ENCODE peak calls at places on chromosomes 3 and 15, in ten cellular contexts. G is IMR-90, K is sigmoid colon, R is heart left ventricle, Y is gastrocnemius medialis, L is transverse colon, E is adrenal gland, X is upper lobe of left lung, O is HepG2, F is Peyer's patch. T is an unnamed sample.

GRCh38 chr15:92843326-92843725 is 56.8 kb upstream of the CHD2 start:
- DNase-seq in L (no peak), O (no peak), X (no peak), K (no peak), R (no peak), E (no peak), Y (no peak), F (no peak), G (no peak), T (no peak)

GRCh38 chr3:131083190-131083863 is 56.6 kb downstream of the NEK11 start:
- DNase-seq in E (peak), G (no peak), R (peak), O (no peak), L (peak), X (no peak), F (no peak), K (peak), Y (no peak), T (no peak)

GRCh38 chr3:47347217-47347801 is 33.5 kb upstream of the PTPN23 start:
- DNase-seq in O (no peak), R (no peak), X (peak), L (peak), K (peak), Y (no peak), E (no peak), G (peak), F (no peak), T (peak)

GRCh38 chr15:67033012-67033411 is 32.4 kb upstream of the SMAD3 start:
- DNase-seq in L (no peak), O (no peak), G (no peak), Y (no peak), F (no peak), R (no peak), K (no peak), E (no peak), X (no peak), T (no peak)

GRCh38 chr3:35438101-35438500 is 201.2 kb upstream of the ARPP21 start:
- DNase-seq in G (no peak), X (no peak), K (no peak), L (no peak), E (no peak), Y (no peak), O (no peak), F (no peak), R (no peak), T (no peak)

GRCh38 chr3:123330441-123330991 is 118.4 kb downstream of the ADCY5 start:
- DNase-seq in K (peak), R (peak), Y (no peak), O (no peak), F (peak), X (no peak), G (no peak), L (peak), E (peak), T (no peak)

GRCh38 chr15:52789601-52790165 is 453 bp downstream of the ONECUT1 start:
- DNase-seq in X (no peak), O (no peak), F (no peak), G (peak), E (no peak), R (no peak), L (no peak), Y (no peak), K (no peak), T (no peak)

GRCh38 chr3:47163990-47164848 is at the start of gene SETD2:
- DNase-seq in L (peak), X (peak), K (peak), Y (peak), R (peak), G (peak), F (peak), O (peak), E (peak), T (peak)

GRCh38 chr15:66565731-66566130 is at the start of gene LCTL:
- DNase-seq in L (no peak), Y (no peak), F (no peak), K (no peak), R (no peak), O (peak), G (peak), X (no peak), E (no peak), T (no peak)

GRCh38 chr3:197430961-197431910 is 124.5 kb downstream of the BDH1 start:
- DNase-seq in K (no peak), R (no peak), E (no peak), O (no peak), X (no peak), G (peak), Y (no peak), L (no peak), F (no peak), T (peak)

GRCh38 chr15:87121357-87121756 is 1041.7 kb downstream of the AGBL1 start:
- DNase-seq in K (no peak), X (no peak), O (no peak), E (no peak), R (no peak), Y (no peak), F (no peak), G (no peak), L (no peak), T (no peak)

GRCh38 chr3:79329154-79329553 is 438.6 kb downstream of the ROBO1 start:
- DNase-seq in E (no peak), Y (no peak), K (no peak), R (no peak), F (no peak), G (peak), O (no peak), X (no peak), L (no peak), T (no peak)

GRCh38 chr3:126127452-126127851 is 43.5 kb upstream of the SLC41A3 start:
- DNase-seq in R (no peak), Y (peak), K (peak), G (no peak), E (peak), X (peak), L (peak), F (peak), O (no peak), T (no peak)

GRCh38 chr15:42595641-42596240 is 20.3 kb downstream of the STARD9 start:
- DNase-seq in O (no peak), Y (no peak), K (no peak), E (no peak), G (peak), L (no peak), F (no peak), R (peak), X (no peak), T (no peak)

GRCh38 chr3:81579744-81580143 is 181.7 kb downstream of the GBE1 start:
- DNase-seq in Y (no peak), X (no peak), L (no peak), K (no peak), F (no peak), E (no peak), R (no peak), G (no peak), O (no peak), T (no peak)

GRCh38 chr3:31755911-31756658 is 223.4 kb downstream of the STT3B start:
- DNase-seq in G (no peak), L (peak), X (no peak), F (no peak), Y (no peak), O (no peak), R (no peak), K (no peak), E (no peak), T (no peak)

GRCh38 chr3:100710355-100711198 is 1.3 kb downstream of the TFG start:
- DNase-seq in L (peak), Y (peak), R (peak), G (peak), F (peak), E (peak), X (peak), O (peak), K (no peak), T (no peak)

GRCh38 chr3:171559586-171559985 is 99.4 kb upstream of the TNIK start:
- DNase-seq in X (no peak), R (no peak), G (no peak), K (no peak), O (no peak), E (no peak), Y (no peak), F (no peak), L (no peak), T (no peak)

GRCh38 chr15:83108266-83109219 is 1.1 kb downstream of the TM6SF1 start:
- DNase-seq in R (peak), E (peak), G (peak), F (no peak), L (peak), O (no peak), K (peak), Y (peak), X (peak), T (peak)

GRCh38 chr15:80036067-80036466 is 23.4 kb upstream of the ZFAND6 start:
- DNase-seq in R (no peak), Y (no peak), E (no peak), O (no peak), G (no peak), X (no peak), F (no peak), K (no peak), L (no peak), T (no peak)

GRCh38 chr3:159038405-159038804 is 236.6 kb downstream of the MFSD1 start:
- DNase-seq in L (no peak), E (no peak), G (no peak), R (no peak), F (no peak), O (no peak), Y (no peak), X (no peak), K (no peak), T (no peak)

GRCh38 chr3:131007256-131007655 is 19.4 kb downstream of the ASTE1 start:
- DNase-seq in Y (no peak), G (no peak), K (no peak), X (no peak), E (no peak), F (no peak), L (no peak), R (no peak), O (no peak), T (no peak)

GRCh38 chr15:67915374-67916050 is 75.7 kb upstream of the RNU6-1 start:
- DNase-seq in X (peak), G (no peak), L (peak), F (peak), E (peak), R (peak), O (peak), K (peak), Y (peak), T (no peak)

GRCh38 chr3:175349181-175349580 is 490.0 kb downstream of the NAALADL2 start:
- DNase-seq in X (no peak), F (no peak), R (no peak), K (no peak), O (no peak), L (no peak), Y (no peak), G (no peak), E (no peak), T (no peak)

GRCh38 chr3:88231632-88232031 is 81.9 kb downstream of the C3orf38 start:
- DNase-seq in E (no peak), G (no peak), L (no peak), K (no peak), O (peak), R (no peak), X (no peak), Y (no peak), F (no peak), T (no peak)

GRCh38 chr3:127222163-127222562 is 29.2 kb downstream of the PRR23E start:
- DNase-seq in L (no peak), E (no peak), G (no peak), Y (no peak), R (no peak), K (no peak), F (no peak), O (no peak), X (no peak), T (no peak)

GRCh38 chr3:28791713-28792255 is 443.2 kb upstream of the AZI2 start:
- DNase-seq in O (no peak), G (no peak), L (no peak), F (no peak), Y (no peak), R (no peak), K (no peak), X (no peak), E (no peak), T (no peak)

GRCh38 chr15:32822739-32823138 is 104.9 kb downstream of the GREM1 start:
- DNase-seq in G (no peak), R (no peak), L (no peak), K (no peak), F (no peak), O (no peak), Y (no peak), X (no peak), E (no peak), T (no peak)

GRCh38 chr3:76063019-76063418 is 277.7 kb upstream of the ZNF717 start:
- DNase-seq in O (no peak), Y (no peak), F (no peak), R (no peak), X (no peak), G (peak), L (no peak), K (no peak), E (no peak), T (no peak)

GRCh38 chr15:63473999-63474809 is 30.2 kb upstream of the USP3 start:
- DNase-seq in O (peak), G (peak), Y (no peak), L (peak), K (no peak), X (peak), F (peak), E (no peak), R (no peak), T (no peak)

GRCh38 chr3:147472846-147473245 is 63.7 kb downstream of the ZIC1 start:
- DNase-seq in L (no peak), O (no peak), K (no peak), F (no peak), Y (no peak), G (no peak), X (no peak), E (no peak), R (no peak), T (no peak)

GRCh38 chr15:76258460-76258859 is 52.8 kb downstream of the ETFA start:
- DNase-seq in Y (no peak), O (no peak), R (no peak), G (no peak), F (no peak), K (no peak), X (no peak), L (no peak), E (no peak), T (no peak)

GRCh38 chr15:78280289-78281072 is 16.1 kb downstream of the DNAJA4 start:
- DNase-seq in X (no peak), G (peak), R (no peak), O (no peak), F (no peak), E (no peak), L (no peak), K (no peak), Y (no peak), T (no peak)

GRCh38 chr3:121330118-121330517 is 215.7 kb downstream of the POLQ start:
- DNase-seq in K (no peak), G (no peak), E (no peak), X (no peak), R (no peak), Y (no peak), L (no peak), O (no peak), F (no peak), T (no peak)

GRCh38 chr3:138442433-138442832 is 8.0 kb downstream of the ESYT3 start:
- DNase-seq in F (no peak), L (no peak), G (peak), K (no peak), R (no peak), X (peak), E (peak), Y (no peak), O (peak), T (no peak)

GRCh38 chr3:191476053-191476787 is 15.3 kb downstream of the PYDC2 start:
- DNase-seq in R (no peak), G (no peak), E (no peak), K (no peak), F (no peak), Y (no peak), L (no peak), O (no peak), X (no peak), T (no peak)

GRCh38 chr3:71771884-71772283 is 13.1 kb downstream of the PROK2 start:
- DNase-seq in Y (no peak), E (no peak), O (no peak), K (no peak), L (no peak), R (no peak), X (no peak), G (no peak), F (no peak), T (no peak)

DNA sequence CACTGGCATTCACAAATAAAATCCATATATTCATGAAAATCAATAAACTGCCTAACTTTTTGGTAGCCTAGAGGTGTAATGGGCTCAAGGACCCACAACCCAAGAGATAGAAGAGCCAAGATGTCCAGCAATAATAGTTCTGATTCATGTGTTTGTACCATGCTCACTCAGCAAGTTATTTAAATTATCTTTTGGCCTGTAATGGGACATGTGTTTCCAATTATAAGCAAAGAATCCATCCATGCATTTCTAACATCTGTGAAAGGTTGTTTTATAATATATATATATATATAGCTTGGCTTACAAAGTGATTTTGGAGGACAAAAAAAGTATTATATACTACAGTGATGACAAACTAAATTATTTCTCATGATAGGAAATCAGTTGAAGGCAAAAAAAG is 29.7 kb upstream of the SHC4 start:
- DNase-seq in L (no peak), F (no peak), K (no peak), G (peak), Y (no peak), E (no peak), R (no peak), X (no peak), O (no peak), T (no peak)
- TF ChIP-seq CTCF in L (no peak), F (no peak), K (no peak), G (no peak), Y (no peak), E (no peak), R (no peak), X (no peak), O (no peak), T (no peak)

GRCh38 chr15:40308844-40309189 is 1.1 kb upstream of the PLCB2 start:
- DNase-seq in K (peak), L (peak), E (no peak), X (peak), R (no peak), Y (no peak), G (no peak), F (peak), O (no peak), T (no peak)
- H3K4me3 ChIP-seq in K (peak), L (peak), E (no peak), X (peak), R (no peak), Y (no peak), G (no peak), F (peak), O (peak), T (no peak)

DNA sequence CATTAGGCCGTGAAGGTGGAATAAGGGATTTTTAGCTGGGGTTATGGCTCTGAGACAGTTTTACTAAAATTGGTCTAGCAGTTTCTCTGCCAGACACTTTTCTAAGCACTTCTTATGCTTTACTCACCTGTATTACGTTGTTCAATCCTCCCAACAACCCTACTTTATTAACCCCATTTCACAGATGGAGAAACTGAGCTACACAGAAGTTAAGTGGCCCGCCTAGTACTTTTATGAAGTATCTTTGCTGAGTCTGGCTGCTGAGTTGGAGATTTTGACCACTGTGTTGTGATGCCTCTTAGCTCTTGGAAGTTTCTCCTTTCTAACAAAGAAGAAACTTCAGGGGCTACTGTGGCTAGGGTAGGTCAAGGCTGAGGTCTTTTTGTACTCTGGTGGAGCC is 11.5 kb downstream of the LIMD1 start:
- DNase-seq in K (no peak), F (no peak), Y (no peak), L (no peak), E (no peak), G (no peak), X (no peak), O (no peak), R (no peak), T (no peak)
- TF ChIP-seq POLR2A in K (no peak), F (no peak), Y (no peak), L (no peak), E (no peak), G (no peak), X (no peak), O (no peak), R (no peak), T (no peak)

GRCh38 chr3:186275436-186275835 is 86.6 kb downstream of the DGKG start:
- DNase-seq in X (no peak), K (no peak), R (no peak), F (no peak), Y (no peak), O (no peak), L (no peak), E (no peak), G (no peak), T (no peak)

GRCh38 chr3:186281172-186281571 is 80.9 kb downstream of the DGKG start:
- DNase-seq in K (no peak), F (no peak), G (peak), L (no peak), X (no peak), O (no peak), R (no peak), Y (no peak), E (no peak), T (no peak)

GRCh38 chr3:186280737-186281136 is 81.3 kb downstream of the DGKG start:
- DNase-seq in R (no peak), E (no peak), L (no peak), O (no peak), G (no peak), X (no peak), Y (no peak), F (no peak), K (no peak), T (no peak)

GRCh38 chr3:186273586-186273985 is 88.4 kb downstream of the DGKG start:
- DNase-seq in G (no peak), L (no peak), Y (no peak), X (no peak), K (no peak), R (peak), E (no peak), F (no peak), O (no peak), T (peak)

GRCh38 chr3:186277268-186277909 is 84.6 kb downstream of the DGKG start:
- DNase-seq in F (no peak), R (peak), X (no peak), Y (no peak), K (no peak), L (no peak), E (peak), G (peak), O (peak), T (peak)
- TF ChIP-seq CTCF in F (no peak), R (peak), X (no peak), Y (peak), K (no peak), L (peak), E (peak), G (peak), O (peak), T (no peak)

DNA sequence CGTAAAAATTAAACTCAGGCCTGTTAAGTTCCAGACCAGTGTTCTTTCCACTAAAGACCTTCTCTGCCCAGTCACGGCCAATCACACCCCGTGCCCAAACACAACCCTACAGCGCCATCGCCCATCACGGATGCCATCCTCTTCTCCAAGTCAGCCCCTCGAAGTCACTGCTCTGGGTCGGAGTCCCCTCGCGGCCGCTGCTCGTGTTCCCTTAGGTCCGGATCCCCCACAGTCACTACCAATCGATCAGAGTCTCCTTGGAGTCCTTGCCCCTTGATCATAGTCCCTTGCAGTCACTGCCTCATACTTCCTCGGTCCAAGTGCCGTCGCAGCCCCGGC is 491 bp downstream of the PCYT1A start:
- DNase-seq in F (no peak), E (peak), O (no peak), G (no peak), X (peak), R (no peak), K (peak), L (no peak), Y (no peak), T (no peak)
- H3K4me3 ChIP-seq in F (peak), E (peak), O (peak), G (peak), X (peak), R (peak), K (peak), L (peak), Y (peak), T (peak)

DNA sequence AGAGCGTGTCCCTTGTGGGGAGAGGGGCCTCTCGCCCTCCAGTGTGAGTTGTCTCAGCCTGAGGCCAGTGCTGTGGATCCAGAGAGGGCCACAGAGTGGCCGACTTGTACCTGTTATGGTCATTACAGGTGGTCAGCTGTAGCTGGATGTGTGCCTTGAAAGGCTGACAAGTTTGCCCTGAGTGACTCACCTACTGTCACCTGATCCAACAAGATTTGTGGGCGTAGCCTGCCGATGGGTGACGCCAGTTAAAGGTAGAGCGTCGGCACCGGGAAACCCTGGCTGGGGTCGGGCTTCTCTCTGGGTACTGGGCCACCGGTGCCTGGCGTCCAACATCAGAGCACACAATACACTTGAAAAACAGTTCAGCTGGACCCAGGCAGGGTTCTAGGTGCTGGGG is 2.8 kb upstream of the ISG20 start:
- DNase-seq in K (no peak), F (peak), O (no peak), L (peak), X (peak), R (no peak), Y (no peak), G (no peak), E (no peak), T (no peak)
- TF ChIP-seq POLR2A in K (no peak), F (peak), O (no peak), L (peak), X (peak), R (no peak), Y (no peak), G (no peak), E (no peak), T (no peak)